ENCODE peak calls at places on chromosomes 7 and 10, in eight cellular contexts. One of them, this sample, is unnamed.
A peak's percentile ranks its signal among the peaks of the same experiment; 100 is the strongest.

GRCh38 chr7:136549756-136550155 is 318.7 kb upstream of the CHRM2 start:
- DNase-seq in NCI-H510A: no peak
- DNase-seq in naive B cell: no peak
- DNase-seq in choroid plexus epithelial cell: no peak
- DNase-seq in IMR-90: no peak
- DNase-seq in activated T-cell treated with anti-CD3 and anti-CD28 coated beads, Interleukin-2, amount 50 U/mL, for 72 hours: no peak
- DNase-seq in glutamatergic neuron: no peak
- DNase-seq in foreskin melanocyte: peak; percentile 32
- DNase-seq in this sample: no peak

GRCh38 chr10:109961181-109962001 is 38.1 kb upstream of the XPNPEP1 start:
- DNase-seq in NCI-H510A: no peak
- DNase-seq in naive B cell: no peak
- DNase-seq in choroid plexus epithelial cell: peak; percentile 62
- DNase-seq in IMR-90: peak; percentile 69
- DNase-seq in activated T-cell treated with anti-CD3 and anti-CD28 coated beads, Interleukin-2, amount 50 U/mL, for 72 hours: no peak
- DNase-seq in glutamatergic neuron: no peak
- DNase-seq in foreskin melanocyte: no peak
- DNase-seq in this sample: no peak

GRCh38 chr10:71219918-71220688 is 7.7 kb downstream of the UNC5B start:
- DNase-seq in NCI-H510A: no peak
- DNase-seq in naive B cell: no peak
- DNase-seq in choroid plexus epithelial cell: no peak
- DNase-seq in IMR-90: no peak
- DNase-seq in activated T-cell treated with anti-CD3 and anti-CD28 coated beads, Interleukin-2, amount 50 U/mL, for 72 hours: no peak
- DNase-seq in glutamatergic neuron: no peak
- DNase-seq in foreskin melanocyte: no peak
- DNase-seq in this sample: no peak

GRCh38 chr10:96043895-96044580 is 655 bp downstream of the CCNJ start:
- DNase-seq in NCI-H510A: peak; percentile 62
- DNase-seq in naive B cell: peak; percentile 54
- DNase-seq in choroid plexus epithelial cell: peak; percentile 43
- DNase-seq in IMR-90: peak; percentile 45
- DNase-seq in activated T-cell treated with anti-CD3 and anti-CD28 coated beads, Interleukin-2, amount 50 U/mL, for 72 hours: peak; percentile 54
- DNase-seq in glutamatergic neuron: peak; percentile 75
- DNase-seq in foreskin melanocyte: peak; percentile 16
- DNase-seq in this sample: peak; percentile 73

GRCh38 chr10:64773357-64773756 is 1252.2 kb downstream of the REEP3 start:
- DNase-seq in NCI-H510A: no peak
- DNase-seq in naive B cell: no peak
- DNase-seq in choroid plexus epithelial cell: no peak
- DNase-seq in IMR-90: no peak
- DNase-seq in activated T-cell treated with anti-CD3 and anti-CD28 coated beads, Interleukin-2, amount 50 U/mL, for 72 hours: no peak
- DNase-seq in glutamatergic neuron: no peak
- DNase-seq in foreskin melanocyte: no peak
- DNase-seq in this sample: no peak

GRCh38 chr10:44921506-44921905 is 10.4 kb downstream of the TMEM72 start:
- DNase-seq in NCI-H510A: no peak
- DNase-seq in naive B cell: no peak
- DNase-seq in choroid plexus epithelial cell: no peak
- DNase-seq in IMR-90: no peak
- DNase-seq in activated T-cell treated with anti-CD3 and anti-CD28 coated beads, Interleukin-2, amount 50 U/mL, for 72 hours: no peak
- DNase-seq in glutamatergic neuron: no peak
- DNase-seq in foreskin melanocyte: no peak
- DNase-seq in this sample: no peak

GRCh38 chr7:108488902-108489538 is 32.8 kb upstream of the NRCAM start:
- DNase-seq in NCI-H510A: no peak
- DNase-seq in naive B cell: no peak
- DNase-seq in choroid plexus epithelial cell: no peak
- DNase-seq in IMR-90: no peak
- DNase-seq in activated T-cell treated with anti-CD3 and anti-CD28 coated beads, Interleukin-2, amount 50 U/mL, for 72 hours: no peak
- DNase-seq in glutamatergic neuron: no peak
- DNase-seq in foreskin melanocyte: no peak
- DNase-seq in this sample: no peak

GRCh38 chr10:3129581-3130340 is 42.8 kb downstream of the PITRM1 start:
- DNase-seq in NCI-H510A: no peak
- DNase-seq in naive B cell: no peak
- DNase-seq in choroid plexus epithelial cell: no peak
- DNase-seq in IMR-90: no peak
- DNase-seq in activated T-cell treated with anti-CD3 and anti-CD28 coated beads, Interleukin-2, amount 50 U/mL, for 72 hours: no peak
- DNase-seq in glutamatergic neuron: no peak
- DNase-seq in foreskin melanocyte: no peak
- DNase-seq in this sample: no peak

GRCh38 chr10:125018576-125019143 is 76.7 kb downstream of the ZRANB1 start:
- DNase-seq in NCI-H510A: no peak
- DNase-seq in naive B cell: no peak
- DNase-seq in choroid plexus epithelial cell: no peak
- DNase-seq in IMR-90: no peak
- DNase-seq in activated T-cell treated with anti-CD3 and anti-CD28 coated beads, Interleukin-2, amount 50 U/mL, for 72 hours: no peak
- DNase-seq in glutamatergic neuron: no peak
- DNase-seq in foreskin melanocyte: no peak
- DNase-seq in this sample: no peak